ENCODE peak calls at places on chromosomes 3 and 15, in eight cellular contexts. J, Z, Q, I, V, G, A and D are unnamed samples.

GRCh38 chr3:30248423-30248822 is 358.0 kb upstream of the TGFBR2 start:
- DNase-seq in J (no peak), Z (no peak), V (no peak), I (no peak), A (no peak), Q (no peak), G (peak; percentile 1), D (no peak)

GRCh38 chr15:73994912-73995622 is 551 bp downstream of the PML start:
- DNase-seq in A (no peak), Z (no peak), G (no peak), Q (no peak), J (no peak), V (no peak), I (peak; percentile 64), D (peak; percentile 34)

GRCh38 chr3:38139191-38139590 is 730 bp downstream of the MYD88 start:
- DNase-seq in A (no peak), J (no peak), Z (no peak), Q (no peak), G (no peak), I (peak; percentile 12), V (no peak), D (peak; percentile 15)

GRCh38 chr3:12724794-12725193 is 34.3 kb downstream of the TMEM40 start:
- DNase-seq in I (no peak), A (no peak), V (no peak), Z (no peak), J (no peak), Q (no peak), G (no peak), D (no peak)

GRCh38 chr3:149784064-149784704 is 8.2 kb downstream of the ANKUB1 start:
- DNase-seq in V (no peak), J (peak; percentile 20), A (peak; percentile 34), Q (no peak), I (no peak), Z (no peak), G (no peak), D (no peak)

GRCh38 chr3:63960048-63960711 is 48.0 kb upstream of the SCAANT1 start:
- DNase-seq in A (peak; percentile 84), Z (peak; percentile 39), I (no peak), J (peak; percentile 86), G (no peak), V (no peak), Q (peak; percentile 48), D (no peak)

GRCh38 chr3:111035896-111036295 is 35.7 kb upstream of the NECTIN3 start:
- DNase-seq in G (no peak), V (no peak), A (no peak), Q (no peak), Z (no peak), J (no peak), I (no peak), D (no peak)

GRCh38 chr3:194043516-194043915 is 92.4 kb upstream of the HES1 start:
- DNase-seq in J (peak; percentile 77), G (no peak), Z (no peak), V (no peak), I (no peak), A (peak; percentile 73), Q (no peak), D (no peak)

GRCh38 chr15:91622676-91623342 is 230.7 kb upstream of the SLCO3A1 start:
- DNase-seq in V (no peak), J (no peak), A (no peak), Z (no peak), Q (no peak), G (no peak), I (no peak), D (no peak)

GRCh38 chr15:65634381-65634780 is 12.6 kb downstream of the SLC24A1 start:
- DNase-seq in I (no peak), A (no peak), Q (no peak), G (no peak), V (no peak), J (no peak), Z (no peak), D (no peak)

GRCh38 chr3:195177432-195178123 is 93.4 kb downstream of the XXYLT1 start:
- DNase-seq in Z (no peak), G (no peak), Q (no peak), I (no peak), A (no peak), V (no peak), J (no peak), D (no peak)

GRCh38 chr3:111589303-111590095 is 5.6 kb downstream of the ZBED2 start:
- DNase-seq in Q (no peak), V (no peak), G (no peak), J (no peak), A (peak; percentile 15), Z (peak; percentile 28), I (no peak), D (no peak)

GRCh38 chr3:120440762-120441161 is 10.0 kb downstream of the FSTL1 start:
- DNase-seq in J (no peak), Q (no peak), Z (no peak), G (no peak), A (no peak), V (no peak), I (no peak), D (no peak)

GRCh38 chr3:194908972-194909371 is 223.3 kb downstream of the FAM43A start:
- DNase-seq in G (no peak), Q (no peak), V (no peak), A (no peak), I (no peak), Z (no peak), J (no peak), D (no peak)

GRCh38 chr15:89112341-89112971 is 24.2 kb downstream of the ABHD2 start:
- DNase-seq in Q (peak; percentile 70), J (peak; percentile 73), G (peak; percentile 38), Z (no peak), I (peak; percentile 73), A (peak; percentile 49), V (no peak), D (peak; percentile 87)

GRCh38 chr3:185732782-185733181 is 92.1 kb downstream of the IGF2BP2 start:
- DNase-seq in J (peak; percentile 93), V (no peak), A (peak; percentile 90), Z (no peak), Q (no peak), I (no peak), G (no peak), D (no peak)

GRCh38 chr3:143551790-143552189 is 296.5 kb downstream of the SLC9A9 start:
- DNase-seq in I (no peak), V (no peak), Z (no peak), Q (no peak), A (no peak), G (no peak), J (no peak), D (no peak)

GRCh38 chr3:12462159-12462962 is 21.9 kb upstream of the TSEN2 start:
- DNase-seq in A (no peak), J (peak; percentile 18), I (peak; percentile 64), G (no peak), V (no peak), Q (no peak), Z (no peak), D (no peak)

GRCh38 chr15:91320106-91320505 is 220.0 kb downstream of the SV2B start:
- DNase-seq in Q (no peak), I (no peak), A (no peak), Z (no peak), V (no peak), G (no peak), J (no peak), D (no peak)

GRCh38 chr3:57085211-57085610 is 24.7 kb downstream of the SPATA12 start:
- DNase-seq in I (no peak), J (no peak), Z (no peak), V (no peak), Q (no peak), A (no peak), G (no peak), D (no peak)

DNA sequence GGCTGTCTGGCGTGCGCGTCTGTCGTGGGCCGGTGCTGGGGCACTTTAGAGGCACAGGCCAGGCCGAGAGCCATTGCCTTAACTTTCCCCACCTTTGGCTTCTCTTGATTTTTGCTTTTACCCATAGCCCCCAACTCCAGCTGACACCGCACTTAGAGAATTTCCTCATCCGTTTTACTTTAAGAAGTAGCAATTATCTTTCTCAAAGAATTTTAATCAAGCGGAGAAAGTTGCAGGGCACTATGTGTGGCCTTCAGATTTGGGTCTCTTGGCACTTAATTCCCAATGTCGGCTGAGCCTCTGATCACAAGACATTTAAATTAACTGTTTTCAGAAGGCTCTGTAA is 1.2 kb downstream of the ALDH1A3 start:
- DNase-seq in I (no peak), V (no peak), Q (no peak), A (no peak), G (no peak), J (no peak), Z (no peak), D (no peak)
- TF ChIP-seq CTCF in I (no peak), V (no peak), Q (no peak), A (no peak), G (no peak), J (no peak), Z (no peak), D (no peak)

DNA sequence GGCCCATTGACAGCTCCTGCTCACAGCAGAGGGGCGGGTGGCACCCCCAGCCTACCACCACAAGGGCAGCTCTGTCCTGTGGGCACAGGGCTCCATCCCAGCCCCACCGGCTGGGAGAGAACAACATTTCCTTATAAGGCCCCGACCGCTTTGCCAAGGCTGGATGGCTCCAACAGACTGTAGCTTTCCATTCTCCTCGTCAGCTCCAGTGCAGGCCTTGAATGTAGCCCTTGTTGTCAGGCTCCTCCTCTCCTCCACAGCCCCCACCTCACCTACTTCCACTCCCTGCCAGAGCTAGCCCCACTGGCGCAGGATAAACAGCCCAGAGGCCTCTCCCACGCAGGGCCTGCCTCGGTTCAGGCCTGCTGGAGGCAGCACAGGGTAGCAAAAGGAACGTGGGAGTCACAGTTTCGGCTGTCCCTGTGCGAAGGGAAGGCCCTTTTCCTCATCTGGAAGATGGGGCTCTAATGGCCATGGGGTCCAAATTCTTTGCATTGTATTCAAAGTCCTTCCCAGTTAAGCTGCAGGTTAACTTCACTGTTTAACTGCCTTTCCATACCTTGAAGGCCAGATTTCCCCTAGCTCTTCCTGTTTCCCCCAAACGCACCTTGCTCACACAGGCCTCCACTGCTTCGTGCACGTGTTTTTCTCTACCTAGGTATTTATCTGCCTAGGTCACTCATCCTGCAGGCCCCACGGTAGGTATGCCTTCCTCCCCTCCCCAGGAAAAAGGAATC is 101.6 kb upstream of the LPP start:
- DNase-seq in Q (peak; percentile 45), I (no peak), A (peak; percentile 32), V (peak; percentile 86), J (peak; percentile 36), Z (no peak), G (no peak), D (peak; percentile 24)
- TF ChIP-seq POLR2A in Q (no peak), I (no peak), A (no peak), V (no peak), J (no peak), Z (no peak), G (no peak), D (no peak)

GRCh38 chr15:40038654-40039543 is at the start of gene SRP14:
- DNase-seq in G (peak; percentile 75), A (peak; percentile 91), Z (peak; percentile 78), J (peak; percentile 95), Q (peak; percentile 89), I (peak; percentile 94), V (peak; percentile 90), D (peak; percentile 94)
- TF ChIP-seq CTCF in G (peak; percentile 1), A (no peak), Z (no peak), J (no peak), Q (peak; percentile 45), I (no peak), V (peak; percentile 41), D (no peak)

DNA sequence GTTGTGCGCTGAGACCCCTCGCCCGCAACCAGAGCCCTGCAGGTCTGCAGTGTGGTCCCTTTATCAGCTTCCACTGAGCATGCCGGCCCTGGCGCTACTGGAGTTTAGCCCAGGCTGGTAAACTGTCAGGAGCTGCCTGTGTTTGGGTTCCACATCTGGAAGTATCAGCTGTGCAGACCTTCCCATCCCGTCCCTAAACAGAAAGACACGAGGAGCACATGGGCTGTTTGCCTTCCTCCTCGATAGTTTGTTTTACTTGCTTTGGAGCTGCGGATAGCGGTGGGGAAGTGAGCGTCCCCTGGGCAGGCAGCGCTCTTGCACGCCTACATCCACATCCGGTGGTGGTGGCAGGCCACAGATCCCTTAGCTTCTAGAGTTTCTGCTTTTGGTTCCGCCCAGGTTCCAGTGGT is 12.5 kb downstream of the BOC start:
- DNase-seq in Z (no peak), G (no peak), V (no peak), I (no peak), J (no peak), Q (no peak), A (no peak), D (peak; percentile 20)
- TF ChIP-seq POLR2A in Z (no peak), G (no peak), V (no peak), I (no peak), J (no peak), Q (no peak), A (no peak), D (no peak)